ENCODE peak calls at places on chromosomes 3 and 15, in four cellular contexts. I, Z, K and V are unnamed samples.

GRCh38 chr3:78670087-78670486 is 1097.7 kb downstream of the ROBO1 start:
- DNase-seq in Z (no peak), K (no peak), I (no peak), V (no peak)

GRCh38 chr15:66862111-66862815 is 160.2 kb downstream of the SMAD6 start:
- DNase-seq in I (no peak), K (no peak), Z (no peak), V (no peak)

GRCh38 chr15:78714890-78715289 is 73.9 kb upstream of the CHRNB4 start:
- DNase-seq in Z (no peak), I (peak), K (no peak), V (no peak)

GRCh38 chr3:188212308-188212969 is 58.5 kb downstream of the LPP start:
- DNase-seq in I (no peak), Z (no peak), K (no peak), V (no peak)

GRCh38 chr15:25185156-25185710 is 230.4 kb downstream of the SNRPN start:
- DNase-seq in Z (no peak), K (no peak), I (no peak), V (no peak)

GRCh38 chr3:33664195-33664594 is 53.9 kb downstream of the CLASP2 start:
- DNase-seq in Z (no peak), I (no peak), K (no peak), V (no peak)

GRCh38 chr3:126259411-126260391 is 79.3 kb upstream of the ALDH1L1 start:
- DNase-seq in K (no peak), I (no peak), Z (no peak), V (no peak)

GRCh38 chr15:95267476-95267875 is 1036.1 kb downstream of the MCTP2 start:
- DNase-seq in I (no peak), K (no peak), Z (no peak), V (no peak)

GRCh38 chr3:62529230-62529629 is 155.9 kb upstream of the FEZF2 start:
- DNase-seq in Z (peak), I (peak), K (peak), V (no peak)

DNA sequence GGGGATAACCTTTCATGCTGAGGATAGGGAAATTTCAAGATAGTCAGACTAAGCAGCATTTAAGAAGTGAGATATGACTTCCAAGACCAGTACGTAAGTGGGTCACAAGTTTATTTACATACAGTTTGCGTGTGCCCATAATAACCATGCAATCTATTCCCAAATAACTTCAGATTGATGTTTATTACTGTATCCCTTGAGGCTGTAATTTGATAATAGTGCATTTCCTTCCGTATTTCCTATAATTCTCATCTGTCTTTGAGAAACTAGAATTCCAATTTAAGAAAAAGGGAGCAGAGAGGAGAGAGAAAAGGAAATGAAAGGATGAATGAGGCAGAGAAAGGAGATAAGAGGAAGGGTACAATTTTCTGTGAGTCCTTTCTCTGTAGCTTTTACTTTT is 1073.1 kb downstream of the EPHA3 start:
- DNase-seq in I (no peak), K (no peak), Z (no peak), V (no peak)
- H3K27ac ChIP-seq in I (no peak), K (no peak), Z (no peak), V (no peak)

DNA sequence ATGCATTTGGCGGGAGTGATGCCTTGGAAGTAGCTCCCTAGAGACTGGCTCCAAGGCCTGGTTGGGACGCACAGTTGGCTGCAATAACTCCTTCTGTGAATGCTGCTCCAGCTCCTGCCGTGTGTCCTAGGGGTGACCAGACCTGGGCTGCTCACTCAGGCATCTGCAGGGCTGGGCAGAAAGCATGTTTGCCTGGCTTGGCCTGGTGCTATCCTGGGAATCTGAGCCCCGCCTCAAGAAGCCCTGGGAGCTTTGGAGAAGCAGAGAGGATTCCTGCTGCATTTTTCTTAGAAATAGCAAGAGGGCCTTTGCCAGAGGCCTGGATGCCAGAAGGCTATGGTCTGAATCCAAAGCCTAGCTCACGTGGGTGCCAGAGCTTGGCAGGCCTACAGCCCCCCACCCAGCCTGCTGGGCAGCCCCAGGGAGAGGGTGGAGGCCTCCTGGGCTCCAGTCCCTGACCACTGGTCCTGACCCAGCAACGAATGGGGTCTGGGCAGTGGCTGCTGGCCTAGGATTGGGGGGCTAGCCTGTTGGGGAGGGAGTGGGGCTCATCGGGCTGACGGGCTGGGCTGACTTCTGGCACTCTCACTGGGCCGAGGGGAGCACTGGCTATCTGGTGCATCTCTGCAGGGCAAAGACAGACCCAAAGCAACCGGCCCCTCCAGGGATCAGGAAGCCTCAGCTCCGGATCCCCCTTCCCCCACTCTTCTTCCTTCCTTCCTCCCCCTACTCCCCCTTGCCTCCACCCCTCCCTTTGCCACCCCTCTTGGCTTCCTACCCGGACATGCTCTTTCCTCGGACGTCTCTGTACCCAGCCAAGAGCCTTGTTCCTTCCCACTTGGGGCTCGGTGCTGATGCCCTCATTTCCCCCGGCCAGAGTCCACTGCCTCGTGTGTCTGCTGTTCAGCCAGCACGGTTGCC is 10.5 kb downstream of the SEMA3F start:
- DNase-seq in K (no peak), I (no peak), Z (no peak), V (no peak)
- H3K4me3 ChIP-seq in K (no peak), I (no peak), Z (no peak), V (no peak)

DNA sequence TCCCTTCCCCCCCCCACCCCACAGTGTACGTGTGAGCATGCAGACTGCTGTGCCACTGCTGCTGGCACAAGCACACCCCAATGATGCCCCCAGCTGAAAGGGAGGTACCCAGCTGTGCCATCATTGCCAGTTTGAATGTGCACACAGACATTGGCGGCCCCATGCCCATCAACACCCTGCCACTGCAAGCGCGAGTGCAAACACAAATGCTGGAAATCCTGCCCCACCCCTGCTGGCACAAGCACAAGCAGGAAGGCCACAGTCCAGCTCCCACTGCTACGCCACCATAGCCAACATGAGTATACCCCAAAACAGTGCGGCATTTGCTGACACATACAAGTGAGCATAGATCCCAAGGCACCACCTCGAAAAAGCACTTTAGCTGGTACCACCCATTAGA is 222.9 kb downstream of the SCAPER start:
- DNase-seq in K (no peak), Z (no peak), I (no peak), V (no peak)
- H3K27ac ChIP-seq in K (no peak), Z (no peak), I (no peak), V (no peak)

DNA sequence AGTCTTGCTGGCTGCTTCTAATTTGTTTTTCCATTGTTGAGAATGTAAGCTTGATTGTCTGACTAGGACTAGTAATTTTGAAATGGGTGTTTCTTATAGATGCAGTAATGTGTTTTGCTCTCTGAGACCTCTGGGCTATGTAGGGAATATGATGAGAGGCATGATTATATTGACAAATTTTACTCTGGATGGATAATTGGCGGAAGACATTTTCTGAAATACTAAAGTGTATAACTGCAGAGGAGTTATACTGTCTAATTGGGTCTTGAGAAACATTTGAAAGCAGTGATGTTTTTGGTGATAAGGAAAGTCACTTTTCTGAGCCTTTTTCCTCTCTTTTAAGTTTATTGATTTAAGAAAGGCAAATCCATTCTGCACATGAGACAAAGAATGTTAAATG is 1.8 kb downstream of the ATP2C1 start:
- DNase-seq in K (no peak), I (no peak), Z (no peak), V (no peak)
- H3K4me3 ChIP-seq in K (peak), I (peak), Z (no peak), V (no peak)

DNA sequence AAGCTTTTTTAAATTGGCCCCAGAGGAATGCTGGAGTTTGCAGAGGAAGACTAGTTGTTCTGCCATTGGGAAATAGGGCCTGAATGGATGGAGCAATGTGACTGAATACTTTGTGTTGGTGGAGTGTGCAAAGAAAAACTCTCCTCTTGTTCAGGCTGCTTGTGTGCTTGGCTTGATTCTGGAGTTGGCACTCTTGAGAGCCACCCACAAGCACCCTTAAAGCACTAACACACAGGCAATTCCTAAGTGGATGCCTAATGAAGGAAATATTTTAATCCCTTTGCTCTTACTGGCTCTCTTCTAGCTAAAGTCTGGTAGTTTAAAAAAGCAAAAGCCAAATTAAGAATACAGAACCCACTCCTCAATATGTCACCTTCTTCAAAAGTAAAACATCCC is 304.4 kb upstream of the C2CD4B start:
- DNase-seq in K (peak), I (no peak), Z (no peak), V (no peak)
- H3K27ac ChIP-seq in K (peak), I (no peak), Z (no peak), V (no peak)

DNA sequence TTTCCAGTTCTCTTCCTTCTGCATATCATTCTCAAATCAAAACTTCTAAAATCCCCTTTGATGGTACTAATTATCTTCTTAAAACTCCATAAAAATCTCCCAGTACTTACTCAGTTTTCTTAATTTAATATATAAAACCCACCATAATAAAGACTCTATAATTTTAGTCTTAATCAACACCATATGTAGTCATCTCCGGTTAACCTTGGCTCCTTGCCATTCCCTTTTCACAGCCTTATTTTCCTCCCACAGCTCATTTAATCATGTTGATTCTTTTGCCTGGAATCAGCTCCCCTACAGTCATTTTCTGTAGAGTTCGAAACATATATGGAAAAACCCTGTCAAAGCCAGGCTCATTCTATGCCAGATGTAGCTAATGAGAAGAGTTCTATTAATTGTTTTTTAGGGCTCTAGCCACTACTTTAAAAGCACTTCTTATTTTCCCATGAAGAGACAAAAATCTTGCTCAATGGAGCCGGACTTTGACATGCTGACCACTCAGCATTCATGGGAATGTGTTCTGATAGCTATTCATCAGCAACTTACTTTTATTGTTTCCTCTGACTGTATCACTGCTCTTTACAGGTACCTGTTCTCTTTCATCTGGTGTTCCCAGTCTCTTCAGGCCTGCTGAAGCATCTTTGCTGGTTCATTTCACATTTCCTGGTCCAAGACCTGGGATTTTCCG is 573.3 kb downstream of the NAALADL2 start:
- DNase-seq in Z (no peak), I (no peak), K (no peak), V (no peak)
- H3K4me3 ChIP-seq in Z (no peak), I (no peak), K (no peak), V (no peak)

GRCh38 chr15:77609558-77609957 is 23.2 kb downstream of the LINGO1 start:
- DNase-seq in K (no peak), Z (no peak), I (no peak), V (no peak)

GRCh38 chr15:77607111-77607893 is 25.4 kb downstream of the LINGO1 start:
- DNase-seq in K (no peak), Z (no peak), I (no peak), V (no peak)

GRCh38 chr15:77610731-77611130 is 22.0 kb downstream of the LINGO1 start:
- DNase-seq in I (no peak), Z (no peak), K (no peak), V (no peak)

GRCh38 chr15:77607894-77608261 is 24.8 kb downstream of the LINGO1 start:
- DNase-seq in K (no peak), Z (no peak), I (no peak), V (no peak)

DNA sequence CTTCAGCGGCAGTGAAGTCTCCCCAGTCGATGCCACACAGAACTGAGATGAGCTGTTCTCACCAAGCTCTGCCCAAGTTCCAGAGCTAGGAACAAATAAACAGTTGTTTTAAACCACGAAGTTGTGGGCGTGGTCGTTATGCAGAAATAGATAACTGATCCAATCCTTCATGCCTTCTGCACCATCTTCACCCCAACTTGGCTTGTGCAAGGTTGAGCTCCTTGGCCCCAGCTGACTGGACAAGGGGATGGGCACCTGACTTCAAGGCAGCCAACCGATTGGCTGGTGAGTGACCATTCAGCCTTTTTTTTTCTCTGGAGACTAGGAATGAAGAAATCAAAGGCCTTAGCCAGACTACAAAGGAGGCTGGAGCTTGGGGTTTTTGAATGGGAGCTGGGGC is 23.9 kb downstream of the LINGO1 start:
- DNase-seq in I (no peak), Z (no peak), K (no peak), V (no peak)
- H3K27ac ChIP-seq in I (no peak), Z (no peak), K (no peak), V (no peak)

GRCh38 chr3:117997201-117998049 is 1037.2 kb downstream of the IGSF11 start:
- DNase-seq in K (peak), I (peak), Z (peak), V (no peak)
- H3K4me3 ChIP-seq in K (peak), I (no peak), Z (peak), V (no peak)

GRCh38 chr3:163811996-163812395 is 1266.3 kb downstream of the SI start:
- DNase-seq in K (no peak), I (no peak), Z (no peak), V (no peak)

GRCh38 chr3:163817015-163817414 is 1261.3 kb downstream of the SI start:
- DNase-seq in K (no peak), I (no peak), Z (no peak), V (no peak)

GRCh38 chr3:163809540-163809993 is 1268.7 kb downstream of the SI start:
- DNase-seq in Z (peak), I (no peak), K (no peak), V (no peak)

GRCh38 chr3:163813935-163814334 is 1264.4 kb downstream of the SI start:
- DNase-seq in I (no peak), Z (no peak), K (no peak), V (no peak)
- H3K27ac ChIP-seq in I (no peak), Z (no peak), K (no peak), V (no peak)